ENCODE peak calls at places on chromosome 9, in eight cellular contexts. V is HCT116, J is DND-41, Q is keratinocyte, I is kidney, F is neural progenitor cell, E is fibroblast of lung, C is IMR-90. S is an unnamed sample. For H3K9me3, the result is how much of the 10 kb centered on the place peaks cover.

GRCh38 chr9:28203036-28203435 is 629.8 kb upstream of the C9orf72 start:
- DNase-seq in V (no peak), J (no peak), Q (no peak), I (no peak), F (no peak), E (no peak), C (no peak), S (no peak)

GRCh38 chr9:24801344-24801743 is 255.6 kb upstream of the IZUMO3 start:
- DNase-seq in V (no peak), J (no peak), Q (no peak), I (no peak), F (no peak), E (no peak), C (no peak), S (no peak)

GRCh38 chr9:385818-386398 is 171.2 kb downstream of the DOCK8 start:
- DNase-seq in V (peak), J (peak), Q (peak), I (no peak), F (peak), E (peak), C (peak), S (peak)

GRCh38 chr9:116907989-116908388 is 220.9 kb downstream of the TRIM32 start:
- DNase-seq in V (no peak), J (no peak), Q (no peak), I (no peak), F (no peak), E (no peak), C (no peak), S (no peak)

GRCh38 chr9:136016882-136017812 is 56.0 kb upstream of the UBAC1 start:
- DNase-seq in V (no peak), J (no peak), Q (no peak), I (peak), F (no peak), E (no peak), C (no peak), S (no peak)

GRCh38 chr9:133807818-133808217 is 69.7 kb upstream of the SARDH start:
- DNase-seq in V (no peak), J (no peak), Q (no peak), I (no peak), F (no peak), E (no peak), C (no peak), S (no peak)

GRCh38 chr9:36102742-36103495 is 33.6 kb upstream of the GLIPR2 start:
- DNase-seq in V (peak), J (peak), Q (peak), I (peak), F (peak), E (peak), C (peak), S (peak)

GRCh38 chr9:6197330-6197729 is 18.3 kb upstream of the IL33 start:
- DNase-seq in V (peak), J (no peak), Q (no peak), I (no peak), F (peak), E (peak), C (peak), S (peak)

GRCh38 chr9:70578720-70579119 is 164.3 kb upstream of the KLF9 start:
- DNase-seq in V (no peak), J (no peak), Q (no peak), I (no peak), F (no peak), E (no peak), C (no peak), S (no peak)

GRCh38 chr9:78811562-78812276 is 514.8 kb downstream of the PSAT1 start:
- DNase-seq in V (no peak), J (no peak), Q (no peak), I (no peak), F (peak), E (peak), C (peak), S (peak)

GRCh38 chr9:3498691-3499090 is 27.1 kb downstream of the RFX3 start:
- DNase-seq in V (no peak), J (no peak), Q (no peak), I (no peak), F (peak), E (peak), C (peak), S (no peak)

GRCh38 chr9:892123-892522 is 50.6 kb downstream of the DMRT1 start:
- DNase-seq in V (no peak), J (no peak), Q (no peak), I (no peak), F (no peak), E (no peak), C (no peak), S (no peak)

GRCh38 chr9:121620777-121621437 is 30.5 kb upstream of the DAB2IP start:
- DNase-seq in V (no peak), J (peak), Q (no peak), I (no peak), F (peak), E (peak), C (no peak), S (peak)

GRCh38 chr9:5902377-5902776 is 11.7 kb downstream of the MLANA start:
- DNase-seq in V (no peak), J (no peak), Q (no peak), I (no peak), F (no peak), E (no peak), C (no peak), S (no peak)

GRCh38 chr9:75892168-75892901 is 1.9 kb downstream of the PCSK5 start:
- DNase-seq in V (no peak), J (peak), Q (no peak), I (no peak), F (peak), E (peak), C (no peak), S (peak)

GRCh38 chr9:35385042-35385441 is 104.9 kb upstream of the RUSC2 start:
- DNase-seq in V (no peak), J (no peak), Q (no peak), I (no peak), F (peak), E (peak), C (peak), S (peak)

GRCh38 chr9:127683723-127684122 is 23.1 kb upstream of the CFAP157 start:
- DNase-seq in V (no peak), J (no peak), Q (no peak), I (no peak), F (no peak), E (peak), C (peak), S (peak)

GRCh38 chr9:19493845-19494244 is 85.0 kb downstream of the ACER2 start:
- DNase-seq in V (no peak), J (no peak), Q (no peak), I (no peak), F (no peak), E (no peak), C (no peak), S (no peak)
- H3K9ac ChIP-seq in V (no peak), J (no peak), Q (no peak), I (no peak), F (no peak), E (peak), C (no peak), S (peak)

DNA sequence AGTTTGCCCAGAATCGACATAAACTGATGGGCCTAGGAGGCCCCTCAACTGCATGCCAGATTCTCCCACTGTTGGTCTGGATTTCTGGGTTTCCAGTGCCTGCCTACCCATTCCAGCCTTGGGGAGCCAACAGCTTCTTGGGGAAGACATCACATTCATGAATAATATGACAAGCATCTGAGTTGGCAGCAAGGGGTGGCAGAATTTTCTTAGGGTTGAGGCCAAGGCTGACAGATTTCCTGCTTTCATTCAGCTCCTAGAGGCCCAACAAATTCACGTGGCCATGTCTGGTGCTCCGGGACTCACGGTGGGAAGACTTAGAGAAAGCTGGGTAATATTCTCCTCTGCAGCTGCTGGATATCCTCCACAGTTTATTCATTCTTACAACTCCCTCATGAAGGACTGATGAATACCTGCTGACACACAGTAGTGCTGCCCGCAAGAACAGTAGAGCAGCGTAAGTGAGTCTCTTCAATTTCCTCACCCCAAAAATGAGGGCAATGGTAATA is 305.0 kb upstream of the TNC start:
- DNase-seq in V (no peak), J (no peak), Q (no peak), I (no peak), F (no peak), E (no peak), C (no peak), S (no peak)
- H3K9me3 ChIP-seq in V (under half), J (under half), Q (under half), I (under half), F (under half), E (under half), C (under half), S (under half)

DNA sequence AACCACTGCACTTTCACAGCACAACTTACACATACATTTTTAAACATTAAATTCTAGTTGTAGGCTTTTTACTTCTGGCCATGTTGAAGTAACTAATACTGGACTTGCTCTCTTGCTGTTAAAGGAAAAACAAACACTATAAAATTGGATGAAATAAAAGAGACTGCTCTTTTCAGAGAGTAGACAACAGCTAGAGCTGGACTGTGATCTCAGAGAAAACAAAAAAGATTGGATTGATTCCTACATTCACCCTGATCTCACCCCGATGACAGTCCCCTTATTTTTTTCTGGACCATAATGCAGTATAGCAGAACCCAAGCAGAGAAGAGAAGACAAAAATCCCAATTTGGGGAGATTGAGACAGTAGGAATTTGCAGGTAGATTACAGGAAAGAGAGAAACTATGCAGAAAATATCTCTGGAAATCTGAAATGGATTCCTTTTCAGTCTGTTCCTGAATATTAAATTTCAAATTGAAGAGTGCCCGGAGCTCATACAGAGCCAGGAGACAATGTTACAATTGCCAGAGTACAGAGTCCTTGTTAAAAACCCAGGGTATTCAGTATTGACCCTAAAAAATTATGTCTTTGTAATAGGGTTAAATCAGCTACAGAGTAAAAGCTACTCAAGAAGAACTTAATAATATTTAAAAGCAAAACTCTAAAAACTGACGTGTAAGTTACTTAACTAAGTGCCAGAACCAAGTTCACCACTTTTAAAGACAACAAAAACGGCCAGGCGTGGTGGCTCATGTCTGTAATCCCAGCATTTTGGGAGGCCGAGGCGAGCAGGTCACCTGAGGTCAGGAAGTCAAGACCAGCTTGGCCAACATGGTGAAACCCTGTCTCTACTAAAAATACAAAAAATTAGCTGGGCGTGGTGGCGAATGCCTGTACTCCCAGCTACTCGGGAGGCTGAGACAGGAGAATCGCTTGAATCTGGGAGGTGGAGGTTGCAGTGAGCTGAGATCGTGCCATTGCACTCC is 208.6 kb downstream of the MPDZ start:
- DNase-seq in V (no peak), J (no peak), Q (no peak), I (no peak), F (no peak), E (no peak), C (no peak), S (no peak)
- H3K4me3 ChIP-seq in V (no peak), J (no peak), Q (no peak), I (no peak), F (no peak), E (no peak), C (no peak), S (peak)

GRCh38 chr9:92989561-92989960 is 42.2 kb downstream of the FGD3 start:
- DNase-seq in V (no peak), J (no peak), Q (no peak), I (no peak), F (peak), E (no peak), C (no peak), S (no peak)
- H3K9ac ChIP-seq in V (no peak), J (no peak), Q (no peak), I (no peak), F (no peak), E (no peak), C (no peak), S (no peak)

GRCh38 chr9:20873240-20873860 is 158.1 kb downstream of the HACD4 start:
- DNase-seq in V (no peak), J (no peak), Q (no peak), I (no peak), F (no peak), E (peak), C (peak), S (peak)

GRCh38 chr9:20872340-20872977 is 159.0 kb downstream of the HACD4 start:
- DNase-seq in V (no peak), J (no peak), Q (no peak), I (no peak), F (peak), E (peak), C (peak), S (peak)
- H3K9me3 ChIP-seq in V (under half), J (under half), Q (under half), I (under half), F (under half), E (under half), C (under half), S (under half)

DNA sequence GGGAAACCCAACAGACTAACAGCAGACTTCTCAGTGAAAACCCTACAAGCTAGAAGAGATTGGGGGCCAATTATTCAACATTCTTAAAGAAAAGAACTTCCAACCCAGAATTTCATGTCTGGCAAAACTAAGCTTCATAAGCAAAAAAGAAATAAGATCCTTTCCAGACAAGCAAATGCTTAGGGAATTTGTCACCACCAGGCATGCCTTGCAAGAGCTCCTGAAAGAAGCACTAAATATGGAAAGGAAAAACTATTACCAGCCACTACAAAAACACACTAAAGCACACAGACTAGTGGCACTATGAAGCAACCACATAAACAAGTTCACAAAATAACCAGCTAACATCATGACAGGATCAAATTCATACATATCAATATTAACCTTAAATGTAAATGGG is 131.1 kb downstream of the OR2K2 start:
- DNase-seq in V (no peak), J (no peak), Q (no peak), I (no peak), F (no peak), E (peak), C (peak), S (no peak)
- H3K4me3 ChIP-seq in V (no peak), J (no peak), Q (no peak), I (no peak), F (no peak), E (no peak), C (no peak), S (no peak)

DNA sequence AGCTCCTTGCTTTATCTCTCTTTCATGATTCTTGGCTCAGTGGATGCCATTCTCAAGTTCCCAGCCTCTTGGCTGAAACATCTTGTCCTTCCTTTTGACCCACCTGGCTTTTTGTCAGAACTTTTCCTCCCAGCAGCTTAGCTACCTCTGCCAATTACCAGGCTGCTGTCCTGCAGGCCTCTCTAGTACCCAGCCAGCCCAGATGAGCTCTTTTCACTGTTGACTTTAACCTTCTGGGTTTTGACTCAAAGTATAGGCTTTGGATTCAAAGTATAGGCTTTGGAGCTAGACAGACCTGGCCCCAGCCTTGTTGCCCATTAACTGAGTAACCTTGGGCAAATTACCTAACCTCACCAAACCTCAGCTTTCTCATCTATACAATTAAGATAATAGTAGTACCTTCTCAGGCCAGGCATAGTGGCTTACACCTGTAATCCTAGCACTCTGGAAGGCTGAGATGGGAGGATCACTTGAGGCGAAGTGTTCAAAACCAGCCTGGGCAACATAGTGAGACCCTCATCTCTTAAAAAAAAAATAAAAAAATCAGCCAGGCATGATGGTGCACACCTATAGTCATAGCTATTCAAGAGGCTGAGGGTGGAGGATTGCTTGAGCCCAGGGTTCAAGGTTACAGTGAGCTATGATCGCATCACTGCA is 6.7 kb upstream of the TMEFF1 start:
- DNase-seq in V (no peak), J (no peak), Q (no peak), I (no peak), F (no peak), E (peak), C (no peak), S (no peak)
- H3K9ac ChIP-seq in V (no peak), J (no peak), Q (no peak), I (no peak), F (no peak), E (no peak), C (no peak), S (no peak)

S was measured in adipocyte.